ENCODE peak calls at places on chromosomes 11 and 22, in five cellular contexts. N is AG08396, R is A673, I is upper lobe of right lung, U is AG09319. B is an unnamed sample.

GRCh38 chr11:12088047-12088481 is 22.3 kb upstream of the MICAL2 start:
- DNase-seq in N (no peak), R (peak), I (no peak), U (no peak), B (no peak)

GRCh38 chr22:24216541-24217209 is 28.2 kb downstream of the GGT5 start:
- DNase-seq in N (no peak), R (no peak), I (no peak), U (no peak), B (no peak)

GRCh38 chr11:70834984-70835560 is 417.3 kb downstream of the SHANK2 start:
- DNase-seq in N (no peak), R (no peak), I (no peak), U (no peak), B (no peak)

GRCh38 chr11:112793416-112793815 is 167.8 kb upstream of the NCAM1 start:
- DNase-seq in N (no peak), R (no peak), I (no peak), U (no peak), B (no peak)

GRCh38 chr11:112004389-112004788 is 20.8 kb upstream of the DLAT start:
- DNase-seq in N (no peak), R (peak), I (no peak), U (no peak), B (no peak)

GRCh38 chr11:88357323-88358039 is 19.9 kb upstream of the CTSC start:
- DNase-seq in N (no peak), R (peak), I (no peak), U (no peak), B (no peak)

GRCh38 chr22:46432164-46433068 is 96.9 kb downstream of the TRMU start:
- DNase-seq in N (no peak), R (no peak), I (no peak), U (no peak), B (no peak)

GRCh38 chr11:25349537-25349936 is 852.7 kb downstream of the LUZP2 start:
- DNase-seq in N (no peak), R (no peak), I (no peak), U (no peak), B (no peak)

GRCh38 chr22:40714514-40714966 is 35.3 kb downstream of the MCHR1 start:
- DNase-seq in N (peak), R (peak), I (no peak), U (no peak), B (peak)

GRCh38 chr11:122235615-122236014 is 119.6 kb upstream of the BLID start:
- DNase-seq in N (peak), R (no peak), I (no peak), U (peak), B (no peak)

GRCh38 chr11:72229336-72229924 is 4.9 kb downstream of the INPPL1 start:
- DNase-seq in N (no peak), R (no peak), I (peak), U (no peak), B (no peak)

GRCh38 chr11:279966-280761 is 2.0 kb downstream of the NLRP6 start:
- DNase-seq in N (peak), R (no peak), I (peak), U (no peak), B (no peak)

GRCh38 chr11:44403176-44403575 is 93.2 kb upstream of the ALX4 start:
- DNase-seq in N (no peak), R (no peak), I (no peak), U (no peak), B (no peak)

GRCh38 chr22:29480512-29481264 is 670 bp downstream of the NEFH start:
- DNase-seq in N (no peak), R (peak), I (peak), U (no peak), B (peak)

GRCh38 chr22:39183991-39184585 is 31.6 kb upstream of the CBX7 start:
- DNase-seq in N (peak), R (peak), I (peak), U (no peak), B (no peak)

GRCh38 chr11:131537196-131537595 is 166.8 kb downstream of the NTM start:
- DNase-seq in N (no peak), R (no peak), I (no peak), U (no peak), B (no peak)

GRCh38 chr11:59960502-59961381 is 3.1 kb upstream of the OOSP4A start:
- DNase-seq in N (no peak), R (no peak), I (no peak), U (no peak), B (no peak)

GRCh38 chr11:19200410-19201201 is 1.2 kb downstream of the CSRP3 start:
- DNase-seq in N (peak), R (no peak), I (no peak), U (no peak), B (no peak)

GRCh38 chr11:12950681-12951080 is 58.4 kb upstream of the RASSF10 start:
- DNase-seq in N (no peak), R (no peak), I (no peak), U (no peak), B (no peak)

GRCh38 chr11:59011672-59012071 is 72.4 kb downstream of the GLYATL1 start:
- DNase-seq in N (no peak), R (peak), I (no peak), U (no peak), B (peak)

GRCh38 chr11:45622283-45622682 is 43.1 kb downstream of the CHST1 start:
- DNase-seq in N (no peak), R (no peak), I (no peak), U (no peak), B (no peak)

GRCh38 chr11:396948-397548 is 3.0 kb downstream of the PKP3 start:
- DNase-seq in N (peak), R (no peak), I (no peak), U (peak), B (no peak)

GRCh38 chr11:92443109-92443508 is 218.5 kb downstream of the FAT3 start:
- DNase-seq in N (no peak), R (no peak), I (no peak), U (no peak), B (no peak)

GRCh38 chr22:42397332-42398246 is 34.6 kb downstream of the NFAM1 start:
- DNase-seq in N (no peak), R (no peak), I (no peak), U (no peak), B (no peak)

GRCh38 chr11:119374632-119375394 is 6.7 kb downstream of the USP2 start:
- DNase-seq in N (no peak), R (no peak), I (peak), U (no peak), B (no peak)

GRCh38 chr11:125263268-125263790 is 98.8 kb downstream of the PKNOX2 start:
- DNase-seq in N (peak), R (peak), I (peak), U (peak), B (peak)

GRCh38 chr11:70872299-70872698 is 380.1 kb downstream of the SHANK2 start:
- DNase-seq in N (no peak), R (no peak), I (no peak), U (no peak), B (no peak)

GRCh38 chr11:93543292-93543977 is at the start of gene SMCO4:
- DNase-seq in N (peak), R (peak), I (peak), U (peak), B (peak)

GRCh38 chr22:28373841-28374240 is 305.8 kb downstream of the TTC28 start:
- DNase-seq in N (peak), R (no peak), I (no peak), U (no peak), B (no peak)

GRCh38 chr11:133947298-133947905 is 9.4 kb downstream of the IGSF9B start:
- DNase-seq in N (peak), R (peak), I (peak), U (no peak), B (peak)

GRCh38 chr11:86523738-86524602 is 148.4 kb downstream of the ME3 start:
- DNase-seq in N (peak), R (peak), I (no peak), U (peak), B (no peak)

GRCh38 chr11:2750601-2751522 is 51.1 kb upstream of the KCNQ1OT1 start:
- DNase-seq in N (no peak), R (peak), I (peak), U (no peak), B (peak)

GRCh38 chr11:19919050-19919561 is 206.5 kb downstream of the NAV2 start:
- DNase-seq in N (peak), R (no peak), I (peak), U (peak), B (no peak)

GRCh38 chr22:21937821-21938070 is 14.9 kb downstream of the PPM1F start:
- DNase-seq in N (peak), R (no peak), I (no peak), U (peak), B (no peak)

GRCh38 chr11:83092488-83093384 is 21.0 kb upstream of the RAB30 start:
- DNase-seq in N (no peak), R (no peak), I (no peak), U (no peak), B (no peak)

GRCh38 chr22:46081036-46081830 is 69.1 kb upstream of the PPARA start:
- DNase-seq in N (no peak), R (peak), I (peak), U (no peak), B (no peak)

GRCh38 chr11:23123766-23124165 is 263.5 kb upstream of the CCDC179 start:
- DNase-seq in N (peak), R (no peak), I (no peak), U (no peak), B (no peak)